ENCODE peak calls at places on chromosomes 13 and 19, in six cellular contexts. Y is GM13977, B is WERI-Rb-1, S is uterus, M is HFFc6, L is progenitor cell of endocrine pancreas. E is an unnamed sample.

GRCh38 chr19:18506101-18506534 is 15.8 kb downstream of the ELL start:
- DNase-seq in Y (no peak), L (no peak), B (no peak), S (no peak), M (no peak), E (no peak)

GRCh38 chr19:14530005-14530348 is 583 bp downstream of the TECR start:
- DNase-seq in M (no peak), B (no peak), S (no peak), L (peak), Y (no peak), E (peak)

GRCh38 chr19:31530781-31531180 is 181.5 kb upstream of the TSHZ3 start:
- DNase-seq in B (no peak), S (no peak), L (no peak), Y (no peak), M (no peak), E (no peak)

GRCh38 chr19:36213793-36214387 is 575 bp downstream of the ZNF565 start:
- DNase-seq in L (no peak), M (peak), Y (no peak), B (peak), S (no peak), E (no peak)

GRCh38 chr19:6723108-6723618 is 2.7 kb upstream of the C3 start:
- DNase-seq in S (peak), B (no peak), M (no peak), Y (no peak), L (no peak), E (no peak)

GRCh38 chr13:97366172-97366688 is 67.7 kb upstream of the RAP2A start:
- DNase-seq in L (no peak), S (no peak), M (no peak), B (no peak), Y (no peak), E (no peak)

GRCh38 chr13:101146101-101146898 is 270.0 kb downstream of the NALCN start:
- DNase-seq in M (peak), S (no peak), L (no peak), Y (no peak), B (no peak), E (no peak)

GRCh38 chr13:45951724-45952123 is 100.2 kb upstream of the SIAH3 start:
- DNase-seq in B (no peak), Y (no peak), M (no peak), L (no peak), S (no peak), E (no peak)

GRCh38 chr13:111517641-111518010 is 197.2 kb downstream of the TEX29 start:
- DNase-seq in S (no peak), L (no peak), Y (no peak), M (no peak), B (no peak), E (no peak)

GRCh38 chr13:111516712-111517640 is 196.5 kb downstream of the TEX29 start:
- DNase-seq in L (no peak), M (no peak), B (peak), Y (no peak), S (no peak), E (no peak)

GRCh38 chr13:111519490-111520170 is 199.2 kb downstream of the TEX29 start:
- DNase-seq in L (no peak), B (no peak), Y (no peak), M (no peak), S (no peak), E (no peak)

GRCh38 chr13:111519041-111519440 is 198.6 kb downstream of the TEX29 start:
- DNase-seq in L (no peak), B (no peak), M (no peak), Y (no peak), S (no peak), E (no peak)

DNA sequence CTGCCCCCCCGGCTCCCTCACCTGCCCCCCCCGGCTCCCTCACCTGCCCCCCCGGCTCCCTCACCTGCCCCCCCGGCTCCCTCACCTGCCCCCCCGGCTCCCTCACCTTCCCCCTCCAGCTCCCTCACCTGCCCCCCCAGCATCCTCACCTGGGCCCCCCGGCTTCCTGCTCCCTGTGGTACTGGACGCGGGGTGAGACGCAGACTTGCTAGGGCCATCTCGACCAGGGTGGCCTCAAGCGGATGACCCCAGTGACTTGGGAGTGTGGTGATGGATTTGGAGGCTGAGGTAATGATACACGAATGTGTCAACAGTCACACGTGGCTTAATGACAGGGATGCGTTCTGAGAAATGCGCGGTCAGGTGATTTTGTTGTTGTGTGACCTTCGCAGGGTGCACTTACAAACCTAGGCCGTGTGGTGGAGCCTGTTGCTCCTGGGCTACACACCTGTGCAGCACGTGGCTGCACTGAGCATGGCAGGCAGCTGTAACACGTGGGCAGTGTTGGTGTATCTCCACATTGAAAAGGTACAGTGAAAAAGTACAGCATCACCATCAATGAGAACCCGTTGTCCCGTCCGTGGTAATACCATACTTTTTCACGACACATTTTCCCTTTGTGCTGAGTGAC is 197.8 kb downstream of the TEX29 start:
- DNase-seq in Y (no peak), L (no peak), M (no peak), S (no peak), B (no peak), E (peak)
- TF ChIP-seq CTCF in Y (peak), L (peak), M (no peak), S (no peak), B (peak), E (no peak)

GRCh38 chr19:3275583-3276340 is 51.3 kb downstream of the CELF5 start:
- DNase-seq in B (peak), L (peak), S (peak), M (peak), Y (peak), E (peak)
- TF ChIP-seq CTCF in B (peak), L (peak), S (no peak), M (peak), Y (no peak), E (peak)

GRCh38 chr13:99768986-99769385 is 202.6 kb downstream of the ZIC5 start:
- DNase-seq in L (no peak), Y (no peak), B (no peak), M (no peak), S (no peak), E (no peak)

GRCh38 chr13:99765869-99766268 is 205.7 kb downstream of the ZIC5 start:
- DNase-seq in B (no peak), L (no peak), S (no peak), Y (no peak), M (no peak), E (no peak)

DNA sequence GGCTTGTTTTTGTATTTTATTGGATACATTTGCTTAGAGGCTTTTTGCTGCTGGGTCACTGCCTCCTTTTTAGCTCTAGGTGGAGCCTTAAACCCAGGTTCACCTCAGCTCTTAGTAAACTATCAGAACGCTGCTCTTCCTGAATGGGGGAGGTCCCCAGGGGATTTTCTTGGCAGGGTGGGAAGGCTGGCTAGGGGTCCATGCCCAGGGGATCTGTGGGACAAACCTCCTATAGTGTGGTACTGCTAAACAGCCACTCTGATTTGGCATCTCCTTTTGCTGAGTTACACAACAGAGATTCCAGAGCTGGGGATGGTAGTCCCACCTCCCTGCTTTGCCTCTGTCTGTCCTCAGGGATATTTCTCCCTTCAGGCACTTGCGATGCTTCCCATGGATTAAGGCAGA is 204.9 kb downstream of the ZIC5 start:
- DNase-seq in B (peak), S (no peak), M (no peak), Y (no peak), L (no peak), E (no peak)
- TF ChIP-seq CTCF in B (peak), S (no peak), M (peak), Y (no peak), L (peak), E (peak)

GRCh38 chr19:50155520-50156109 is 7.5 kb downstream of the IZUMO2 start:
- DNase-seq in B (no peak), S (no peak), Y (no peak), L (no peak), M (no peak), E (no peak)
- TF ChIP-seq CTCF in B (no peak), S (no peak), Y (peak), L (peak), M (peak), E (peak)

GRCh38 chr19:16098416-16098768 is 13.3 kb upstream of the RAB8A start:
- DNase-seq in M (no peak), B (no peak), S (no peak), L (no peak), Y (no peak), E (no peak)

GRCh38 chr19:16104722-16105121 is 7.0 kb upstream of the RAB8A start:
- DNase-seq in B (no peak), S (no peak), L (no peak), Y (no peak), M (no peak), E (peak)

GRCh38 chr19:16096281-16096855 is 15.3 kb upstream of the RAB8A start:
- DNase-seq in L (no peak), S (no peak), B (peak), Y (no peak), M (no peak), E (no peak)

GRCh38 chr19:16098821-16099220 is 12.9 kb upstream of the RAB8A start:
- DNase-seq in S (no peak), Y (no peak), L (no peak), M (no peak), B (no peak), E (no peak)

DNA sequence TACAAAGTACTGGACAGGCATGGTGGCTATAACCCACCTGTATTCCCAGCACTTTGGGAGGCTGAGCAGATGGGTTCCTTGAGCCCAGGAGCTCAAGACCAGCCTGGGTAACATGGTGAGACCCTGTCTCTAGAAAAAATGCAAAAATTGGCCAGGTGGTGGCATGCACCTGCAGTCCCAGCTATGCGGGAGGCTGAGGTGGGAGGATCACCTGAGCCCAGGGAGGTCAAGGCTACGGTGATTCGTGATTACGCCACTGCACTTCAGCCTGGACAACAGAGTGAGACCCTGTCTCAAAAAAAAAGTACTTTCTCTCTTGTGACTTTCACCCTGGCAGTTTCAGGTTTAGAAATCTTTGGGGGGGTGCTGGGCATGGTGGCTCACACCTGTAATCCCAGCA is 11.2 kb upstream of the RAB8A start:
- DNase-seq in S (no peak), L (no peak), M (no peak), Y (no peak), B (no peak), E (no peak)
- TF ChIP-seq CTCF in S (no peak), L (no peak), M (no peak), Y (peak), B (no peak), E (no peak)

GRCh38 chr13:25406377-25406776 is 34.6 kb downstream of the ATP8A2 start:
- DNase-seq in Y (no peak), B (peak), L (no peak), M (no peak), S (no peak), E (peak)
- TF ChIP-seq CTCF in Y (peak), B (peak), L (peak), M (no peak), S (no peak), E (peak)

E was measured in OCI-LY7.